ENCODE peak calls at places on chromosomes 7 and 10, in six cellular contexts. R, U, M, J, I and O are unnamed samples.
A peak's percentile ranks its signal among the peaks of the same experiment; 100 is the strongest.

GRCh38 chr10:114801411-114801813 is 20.2 kb upstream of the FHIP2A start:
- DNase-seq in R (no peak), U (no peak), M (no peak), J (no peak), I (no peak), O (no peak)

GRCh38 chr7:55593172-55593514 is 20.8 kb upstream of the VOPP1 start:
- DNase-seq in R (no peak), U (no peak), M (no peak), J (no peak), I (no peak), O (no peak)

GRCh38 chr10:83212632-83213349 is 926.5 kb upstream of the GHITM start:
- DNase-seq in R (no peak), U (no peak), M (no peak), J (no peak), I (peak; percentile 76), O (peak; percentile 94)

GRCh38 chr10:14750900-14751575 is 23.7 kb downstream of the FAM107B start:
- DNase-seq in R (peak; percentile 25), U (no peak), M (peak; percentile 55), J (peak; percentile 52), I (no peak), O (no peak)

GRCh38 chr7:22860784-22861482 is 38.3 kb upstream of the TOMM7 start:
- DNase-seq in R (no peak), U (no peak), M (no peak), J (no peak), I (peak; percentile 60), O (no peak)

GRCh38 chr10:24382979-24383663 is 174.2 kb downstream of the KIAA1217 start:
- DNase-seq in R (no peak), U (no peak), M (no peak), J (no peak), I (peak; percentile 21), O (no peak)

GRCh38 chr7:36651404-36651803 is 72.9 kb downstream of the AOAH start:
- DNase-seq in R (no peak), U (no peak), M (no peak), J (no peak), I (peak; percentile 26), O (peak; percentile 65)

GRCh38 chr10:108566216-108567107 is 1356.8 kb downstream of the XPNPEP1 start:
- DNase-seq in R (no peak), U (no peak), M (no peak), J (no peak), I (peak; percentile 63), O (no peak)

GRCh38 chr7:33243319-33243881 is 114.0 kb downstream of the BBS9 start:
- DNase-seq in R (no peak), U (peak; percentile 16), M (peak; percentile 33), J (no peak), I (peak; percentile 59), O (peak; percentile 14)

GRCh38 chr10:43377393-43377883 is 6.0 kb downstream of the FXYD4 start:
- DNase-seq in R (no peak), U (no peak), M (no peak), J (no peak), I (no peak), O (no peak)

GRCh38 chr7:137546671-137547070 is 203.1 kb upstream of the PTN start:
- DNase-seq in R (no peak), U (no peak), M (no peak), J (no peak), I (peak; percentile 15), O (no peak)

GRCh38 chr7:94431620-94432295 is 37.1 kb downstream of the COL1A2 start:
- DNase-seq in R (no peak), U (no peak), M (no peak), J (no peak), I (peak; percentile 24), O (no peak)

GRCh38 chr10:14953452-14954000 is 370 bp downstream of the DCLRE1C start:
- DNase-seq in R (peak; percentile 40), U (peak; percentile 50), M (no peak), J (peak; percentile 80), I (peak; percentile 76), O (no peak)

GRCh38 chr10:11473128-11473760 is 138.2 kb downstream of the USP6NL start:
- DNase-seq in R (no peak), U (no peak), M (no peak), J (no peak), I (no peak), O (no peak)

GRCh38 chr7:27170936-27171635 is 3.0 kb downstream of the HOXA10 start:
- DNase-seq in R (no peak), U (no peak), M (no peak), J (no peak), I (no peak), O (peak; percentile 50)

GRCh38 chr10:23399701-23400144 is 39.2 kb upstream of the OTUD1 start:
- DNase-seq in R (no peak), U (no peak), M (no peak), J (no peak), I (peak; percentile 24), O (no peak)

GRCh38 chr7:116528008-116528789 is 3.4 kb downstream of the CAV1 start:
- DNase-seq in R (no peak), U (no peak), M (no peak), J (no peak), I (peak; percentile 99), O (peak; percentile 94)